ENCODE peak calls at places on chromosomes 11 and 22, in five cellular contexts. Z is fibroblast of pulmonary artery, S is AG10803, U is epithelial cell of esophagus, N is sigmoid colon. K is an unnamed sample.

GRCh38 chr11:69471329-69472052 is 10.0 kb upstream of the LINC01488 start:
- DNase-seq in Z (peak; percentile 70), S (peak; percentile 18), U (peak; percentile 36), N (no peak), K (no peak)

GRCh38 chr22:17106785-17107546 is 14.2 kb downstream of the TMEM121B start:
- DNase-seq in Z (no peak), S (no peak), U (no peak), N (peak; percentile 59), K (peak; percentile 51)

GRCh38 chr11:116217006-116217405 is 555.8 kb downstream of the BUD13 start:
- DNase-seq in Z (peak; percentile 64), S (peak; percentile 43), U (peak; percentile 15), N (no peak), K (peak; percentile 60)

GRCh38 chr11:35927730-35928129 is 16.1 kb upstream of the LDLRAD3 start:
- DNase-seq in Z (peak; percentile 81), S (peak; percentile 32), U (peak; percentile 99), N (peak; percentile 87), K (no peak)

GRCh38 chr22:32839776-32840571 is 38.5 kb downstream of the TIMP3 start:
- DNase-seq in Z (peak; percentile 45), S (no peak), U (no peak), N (no peak), K (no peak)

GRCh38 chr22:49322861-49323622 is 504.6 kb downstream of the BRD1 start:
- DNase-seq in Z (no peak), S (no peak), U (no peak), N (no peak), K (no peak)

GRCh38 chr11:78646564-78647185 is 72.0 kb upstream of the NARS2 start:
- DNase-seq in Z (peak; percentile 51), S (peak; percentile 20), U (peak; percentile 81), N (no peak), K (peak; percentile 63)

GRCh38 chr11:13465909-13466371 is 2.9 kb upstream of the BTBD10 start:
- DNase-seq in Z (peak; percentile 71), S (peak; percentile 53), U (peak; percentile 52), N (no peak), K (no peak)

GRCh38 chr11:95363189-95363588 is 132.2 kb upstream of the SESN3 start:
- DNase-seq in Z (no peak), S (peak; percentile 29), U (peak; percentile 58), N (no peak), K (no peak)

GRCh38 chr11:10762185-10762584 is 11.1 kb downstream of the CTR9 start:
- DNase-seq in Z (no peak), S (no peak), U (no peak), N (no peak), K (no peak)

GRCh38 chr11:85965202-85965601 is 103.7 kb downstream of the PICALM start:
- DNase-seq in Z (no peak), S (peak; percentile 48), U (no peak), N (no peak), K (no peak)

GRCh38 chr11:2092956-2093412 is 46.2 kb downstream of the IGF2 start:
- DNase-seq in Z (peak; percentile 36), S (peak; percentile 79), U (peak; percentile 90), N (peak; percentile 73), K (no peak)

GRCh38 chr22:35686298-35686697 is 31.4 kb upstream of the APOL5 start:
- DNase-seq in Z (no peak), S (no peak), U (no peak), N (no peak), K (no peak)

GRCh38 chr11:126543691-126544090 is 188.2 kb downstream of the ST3GAL4 start:
- DNase-seq in Z (no peak), S (no peak), U (no peak), N (no peak), K (no peak)

GRCh38 chr11:34339149-34340064 is 18.4 kb downstream of the ABTB2 start:
- DNase-seq in Z (peak; percentile 31), S (peak; percentile 37), U (no peak), N (no peak), K (no peak)

GRCh38 chr11:117677729-117678310 is 119.2 kb downstream of the DSCAML1 start:
- DNase-seq in Z (no peak), S (no peak), U (no peak), N (no peak), K (no peak)

GRCh38 chr11:48052183-48053040 is 72.1 kb downstream of the PTPRJ start:
- DNase-seq in Z (peak; percentile 46), S (peak; percentile 79), U (peak; percentile 81), N (no peak), K (no peak)

GRCh38 chr11:100930185-100930778 is 199.3 kb downstream of the PGR start:
- DNase-seq in Z (peak; percentile 84), S (peak; percentile 73), U (peak; percentile 70), N (no peak), K (no peak)

GRCh38 chr11:111045408-111045806 is 200.1 kb upstream of the POU2AF2 start:
- DNase-seq in Z (no peak), S (no peak), U (no peak), N (no peak), K (no peak)

GRCh38 chr22:41831383-41831782 is 1.5 kb upstream of the SREBF2 start:
- DNase-seq in Z (peak; percentile 41), S (peak; percentile 32), U (no peak), N (no peak), K (no peak)

GRCh38 chr11:44248109-44248508 is 61.8 kb downstream of the ALX4 start:
- DNase-seq in Z (peak; percentile 20), S (peak; percentile 63), U (no peak), N (no peak), K (no peak)

GRCh38 chr22:27811778-27812177 is 10.2 kb upstream of the MN1 start:
- DNase-seq in Z (no peak), S (no peak), U (no peak), N (no peak), K (no peak)

GRCh38 chr11:76243157-76243556 is 36.9 kb upstream of the WNT11 start:
- DNase-seq in Z (no peak), S (no peak), U (no peak), N (no peak), K (no peak)

GRCh38 chr11:44269369-44270351 is 40.3 kb downstream of the ALX4 start:
- DNase-seq in Z (peak; percentile 65), S (peak; percentile 20), U (no peak), N (no peak), K (no peak)

GRCh38 chr22:26481112-26481693 is 2.4 kb downstream of the HPS4 start:
- DNase-seq in Z (no peak), S (no peak), U (peak; percentile 51), N (no peak), K (no peak)

GRCh38 chr11:31340903-31341572 is 28.5 kb downstream of the DCDC1 start:
- DNase-seq in Z (peak; percentile 55), S (peak; percentile 39), U (peak; percentile 52), N (no peak), K (peak; percentile 22)

GRCh38 chr11:20156280-20156875 is 3.9 kb downstream of the DBX1 start:
- DNase-seq in Z (no peak), S (no peak), U (no peak), N (no peak), K (no peak)

GRCh38 chr11:2133481-2134021 is 5.6 kb downstream of the IGF2 start:
- DNase-seq in Z (no peak), S (no peak), U (no peak), N (no peak), K (no peak)

GRCh38 chr11:29395555-29396072 is 621.2 kb downstream of the KCNA4 start:
- DNase-seq in Z (no peak), S (no peak), U (no peak), N (no peak), K (no peak)

GRCh38 chr11:14541180-14541579 is 21.0 kb upstream of the PSMA1 start:
- DNase-seq in Z (peak; percentile 61), S (no peak), U (no peak), N (no peak), K (no peak)

GRCh38 chr22:46878549-46878948 is 116.1 kb downstream of the TBC1D22A start:
- DNase-seq in Z (no peak), S (no peak), U (no peak), N (no peak), K (peak; percentile 89)

GRCh38 chr11:35388054-35388453 is 31.3 kb downstream of the SLC1A2 start:
- DNase-seq in Z (no peak), S (peak; percentile 29), U (no peak), N (no peak), K (no peak)

DNA sequence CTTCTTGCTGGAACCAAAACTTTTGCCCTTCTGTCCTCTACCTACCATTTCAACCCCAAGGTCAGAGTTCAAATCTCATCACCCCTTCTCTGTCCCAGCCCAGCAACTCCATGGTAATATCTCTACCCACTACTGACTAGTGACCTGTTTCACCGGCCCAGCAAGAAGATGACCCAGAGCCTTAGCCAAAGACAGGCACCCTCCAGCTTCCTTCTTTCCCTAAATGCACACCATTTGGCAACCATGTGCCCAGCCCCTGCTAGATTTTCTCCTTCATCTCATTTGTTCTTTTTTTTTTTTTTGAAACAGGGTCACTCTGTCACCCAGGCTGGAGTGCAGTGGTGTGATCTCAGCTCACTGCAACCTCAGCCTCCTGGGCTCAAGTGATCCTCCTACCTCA is 14.9 kb downstream of the ARAP1 start:
- DNase-seq in Z (no peak), S (no peak), U (no peak), N (no peak), K (no peak)
- H3K4me3 ChIP-seq in Z (no peak overlapping the region), S (no peak overlapping the region), U (no peak overlapping the region), N (no peak overlapping the region), K (no peak overlapping the region)

GRCh38 chr11:12007769-12008737 is at the start of gene DKK3:
- DNase-seq in Z (peak; percentile 27), S (peak; percentile 63), U (peak; percentile 82), N (no peak), K (peak; percentile 16)
- H3K4me3 ChIP-seq in Z (peak within 1 kb of the TSS; percentile 83), S (peak within 1 kb of the TSS; percentile 74), U (peak within 1 kb of the TSS; percentile 70), N (peak within 1 kb of the TSS; percentile 56), K (peak within 1 kb of the TSS; percentile 72)

DNA sequence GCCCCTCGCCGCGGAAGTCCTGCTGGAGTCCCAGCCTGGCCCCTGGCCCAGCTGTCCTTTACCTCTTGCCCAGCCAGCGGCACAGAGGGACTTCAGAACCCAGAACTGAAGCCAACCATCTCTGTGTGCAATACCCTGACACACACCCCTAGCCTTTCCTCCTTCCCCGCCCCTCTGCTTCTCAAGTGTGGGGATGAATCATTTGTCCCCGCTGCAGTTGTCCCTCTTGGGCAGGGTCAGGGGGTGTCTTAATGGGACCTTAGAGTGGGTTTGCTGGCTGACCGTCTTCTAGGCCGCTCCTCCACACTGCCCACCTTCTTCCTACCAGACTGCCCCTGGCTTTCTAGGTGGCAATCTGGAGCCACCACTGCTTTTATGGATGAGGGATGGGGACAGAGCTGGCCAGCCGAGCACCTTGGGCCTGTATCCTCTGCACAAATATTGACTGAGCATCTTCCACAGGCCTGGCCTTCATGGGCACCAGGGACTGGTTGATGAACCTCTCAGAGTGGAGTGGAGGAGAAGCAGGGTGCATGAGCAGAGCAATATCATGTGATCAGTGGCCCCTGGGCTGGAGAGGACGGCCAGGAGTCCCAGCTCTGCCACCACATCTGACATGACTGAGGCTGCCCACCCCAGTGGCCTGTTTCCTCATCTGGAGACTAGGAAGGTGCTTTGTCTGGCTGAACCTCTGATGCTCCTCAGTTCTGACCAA is 668 bp upstream of the CHST1 start:
- DNase-seq in Z (no peak), S (no peak), U (no peak), N (peak; percentile 74), K (no peak)
- H3K4me3 ChIP-seq in Z (peak overlapping the region; percentile 27), S (no peak overlapping the region), U (no peak overlapping the region), N (peak overlapping the region; percentile 21), K (peak overlapping the region; percentile 28)

GRCh38 chr22:30392661-30393321 is 4.0 kb upstream of the SEC14L2 start:
- DNase-seq in Z (no peak), S (no peak), U (no peak), N (no peak), K (peak; percentile 92)
- H3K4me3 ChIP-seq in Z (no peak overlapping the region), S (no peak overlapping the region), U (no peak overlapping the region), N (no peak overlapping the region), K (peak overlapping the region; percentile 14)